ENCODE peak calls at places on chromosomes 7 and 10, in six cellular contexts. One of them, this sample, is unnamed.

GRCh38 chr7:28954446-28954845 is 3.7 kb downstream of the TRIL start:
- DNase-seq in H1: no peak
- DNase-seq in HepG2: no peak
- DNase-seq in GM12878: no peak
- DNase-seq in K562: no peak
- DNase-seq in GM12892: no peak
- DNase-seq in this sample: no peak

GRCh38 chr7:19090526-19090925 is 26.9 kb downstream of the TWIST1 start:
- DNase-seq in H1: no peak
- DNase-seq in HepG2: no peak
- DNase-seq in GM12878: no peak
- DNase-seq in K562: no peak
- DNase-seq in GM12892: no peak
- DNase-seq in this sample: no peak

GRCh38 chr7:106068538-106068961 is 43.6 kb downstream of the SYPL1 start:
- DNase-seq in H1: no peak
- DNase-seq in HepG2: no peak
- DNase-seq in GM12878: no peak
- DNase-seq in K562: no peak
- DNase-seq in GM12892: no peak
- DNase-seq in this sample: no peak

GRCh38 chr7:26202019-26202985 is 757 bp downstream of the CBX3 start:
- DNase-seq in H1: no peak
- DNase-seq in HepG2: no peak
- DNase-seq in GM12878: no peak
- DNase-seq in K562: peak
- DNase-seq in GM12892: peak
- DNase-seq in this sample: no peak

GRCh38 chr7:6057316-6058128 is 26.3 kb downstream of the ANKRD61 start:
- DNase-seq in H1: no peak
- DNase-seq in HepG2: peak
- DNase-seq in GM12878: no peak
- DNase-seq in K562: no peak
- DNase-seq in GM12892: no peak
- DNase-seq in this sample: no peak

GRCh38 chr7:132394283-132395003 is 181.8 kb downstream of the PLXNA4 start:
- DNase-seq in H1: no peak
- DNase-seq in HepG2: no peak
- DNase-seq in GM12878: no peak
- DNase-seq in K562: no peak
- DNase-seq in GM12892: no peak
- DNase-seq in this sample: no peak

GRCh38 chr10:114779803-114780609 is 41.6 kb upstream of the FHIP2A start:
- DNase-seq in H1: no peak
- DNase-seq in HepG2: peak
- DNase-seq in GM12878: no peak
- DNase-seq in K562: no peak
- DNase-seq in GM12892: no peak
- DNase-seq in this sample: no peak

GRCh38 chr10:85900060-85900459 is 466.5 kb downstream of the GRID1 start:
- DNase-seq in H1: no peak
- DNase-seq in HepG2: no peak
- DNase-seq in GM12878: no peak
- DNase-seq in K562: no peak
- DNase-seq in GM12892: no peak
- DNase-seq in this sample: no peak

GRCh38 chr10:114151486-114151885 is 22.5 kb downstream of the CCDC186 start:
- DNase-seq in H1: no peak
- DNase-seq in HepG2: peak
- DNase-seq in GM12878: no peak
- DNase-seq in K562: no peak
- DNase-seq in GM12892: no peak
- DNase-seq in this sample: no peak

GRCh38 chr10:50260791-50261281 is 9.5 kb upstream of the ASAH2 start:
- DNase-seq in H1: no peak
- DNase-seq in HepG2: peak
- DNase-seq in GM12878: peak
- DNase-seq in K562: no peak
- DNase-seq in GM12892: peak
- DNase-seq in this sample: peak

GRCh38 chr10:12597800-12598750 is 248.7 kb downstream of the CAMK1D start:
- DNase-seq in H1: no peak
- DNase-seq in HepG2: no peak
- DNase-seq in GM12878: no peak
- DNase-seq in K562: no peak
- DNase-seq in GM12892: no peak
- DNase-seq in this sample: no peak
- TF ChIP-seq POLR2AphosphoS5 in H1: no peak
- TF ChIP-seq POLR2AphosphoS5 in HepG2: no peak
- TF ChIP-seq POLR2AphosphoS5 in GM12878: no peak
- TF ChIP-seq POLR2AphosphoS5 in K562: no peak
- TF ChIP-seq POLR2AphosphoS5 in GM12892: no peak
- TF ChIP-seq POLR2AphosphoS5 in this sample: no peak

GRCh38 chr10:12348870-12349627 is at the start of gene CAMK1D:
- DNase-seq in H1: peak
- DNase-seq in HepG2: no peak
- DNase-seq in GM12878: no peak
- DNase-seq in K562: peak
- DNase-seq in GM12892: peak
- DNase-seq in this sample: peak
- TF ChIP-seq POLR2A in H1: no peak
- TF ChIP-seq POLR2A in HepG2: no peak
- TF ChIP-seq POLR2A in GM12878: peak
- TF ChIP-seq POLR2A in K562: no peak
- TF ChIP-seq POLR2A in GM12892: peak
- TF ChIP-seq POLR2A in this sample: peak

DNA sequence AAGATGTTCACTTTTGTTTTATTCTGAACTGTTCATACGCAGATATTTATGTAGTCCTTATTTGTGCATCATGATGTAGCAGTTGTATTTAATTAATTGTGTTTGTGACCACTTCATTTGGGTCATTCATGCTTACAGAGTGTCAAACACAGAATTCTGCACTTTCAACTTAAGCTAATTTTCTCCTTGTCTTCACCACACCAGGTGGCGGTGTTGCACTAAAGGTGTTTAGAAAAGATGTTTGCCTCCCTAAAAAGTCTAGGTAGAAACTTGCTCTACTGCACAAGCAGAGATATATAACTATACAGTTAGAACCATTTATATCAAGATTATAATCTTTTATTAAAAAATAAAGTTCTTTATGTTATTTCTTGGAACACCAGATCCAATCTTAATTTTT is 1.3 kb upstream of the TAS2R38 start:
- DNase-seq in H1: no peak
- DNase-seq in HepG2: peak
- DNase-seq in GM12878: no peak
- DNase-seq in K562: no peak
- DNase-seq in GM12892: no peak
- DNase-seq in this sample: no peak
- TF ChIP-seq TAF1 in H1: no peak
- TF ChIP-seq TAF1 in HepG2: no peak
- TF ChIP-seq TAF1 in GM12878: no peak
- TF ChIP-seq TAF1 in K562: no peak
- TF ChIP-seq TAF1 in GM12892: no peak
- TF ChIP-seq TAF1 in this sample: no peak

GRCh38 chr7:659306-659847 is 67.1 kb upstream of the DNAAF5 start:
- DNase-seq in H1: no peak
- DNase-seq in HepG2: no peak
- DNase-seq in GM12878: no peak
- DNase-seq in K562: no peak
- DNase-seq in GM12892: no peak
- DNase-seq in this sample: no peak

GRCh38 chr7:659996-660395 is 66.5 kb upstream of the DNAAF5 start:
- DNase-seq in H1: no peak
- DNase-seq in HepG2: no peak
- DNase-seq in GM12878: no peak
- DNase-seq in K562: no peak
- DNase-seq in GM12892: no peak
- DNase-seq in this sample: no peak

GRCh38 chr7:655758-656157 is 70.7 kb upstream of the DNAAF5 start:
- DNase-seq in H1: no peak
- DNase-seq in HepG2: no peak
- DNase-seq in GM12878: no peak
- DNase-seq in K562: no peak
- DNase-seq in GM12892: no peak
- DNase-seq in this sample: no peak

GRCh38 chr7:653829-654764 is 72.4 kb upstream of the DNAAF5 start:
- DNase-seq in H1: no peak
- DNase-seq in HepG2: no peak
- DNase-seq in GM12878: no peak
- DNase-seq in K562: no peak
- DNase-seq in GM12892: no peak
- DNase-seq in this sample: no peak

DNA sequence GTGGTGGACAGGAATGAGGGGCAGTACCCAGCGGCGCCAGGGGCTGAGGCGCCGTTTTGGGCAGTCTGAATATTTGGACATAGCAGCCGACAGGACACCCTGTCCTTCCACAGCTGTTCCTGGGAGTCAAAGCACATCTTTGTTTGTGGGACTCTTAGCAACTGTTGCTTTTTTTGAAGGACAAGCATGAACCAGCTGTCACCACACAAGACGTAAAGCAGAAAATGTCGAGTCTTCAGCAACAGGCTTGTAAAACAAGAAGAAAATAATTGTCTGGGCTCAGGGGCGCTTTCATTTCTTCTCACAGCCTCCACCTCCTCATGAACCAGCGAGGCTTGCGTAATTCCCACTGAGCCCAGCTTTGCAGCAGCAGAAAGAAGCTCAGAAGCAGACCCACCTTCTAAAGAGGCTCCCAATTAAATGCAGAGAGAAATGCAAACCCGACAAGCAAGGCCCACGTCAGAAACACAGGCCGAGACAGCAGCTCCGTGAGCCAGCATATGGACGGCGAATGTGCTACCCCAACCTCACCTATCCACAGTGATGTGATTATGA is 68.9 kb upstream of the DNAAF5 start:
- DNase-seq in H1: no peak
- DNase-seq in HepG2: no peak
- DNase-seq in GM12878: no peak
- DNase-seq in K562: no peak
- DNase-seq in GM12892: no peak
- DNase-seq in this sample: no peak
- TF ChIP-seq POLR2AphosphoS5 in H1: no peak
- TF ChIP-seq POLR2AphosphoS5 in HepG2: no peak
- TF ChIP-seq POLR2AphosphoS5 in GM12878: no peak
- TF ChIP-seq POLR2AphosphoS5 in K562: no peak
- TF ChIP-seq POLR2AphosphoS5 in GM12892: no peak
- TF ChIP-seq POLR2AphosphoS5 in this sample: no peak

GRCh38 chr10:79111427-79111826 is 42.7 kb downstream of the ZMIZ1 start:
- DNase-seq in H1: no peak
- DNase-seq in HepG2: peak
- DNase-seq in GM12878: no peak
- DNase-seq in K562: no peak
- DNase-seq in GM12892: no peak
- DNase-seq in this sample: no peak
- TF ChIP-seq POLR2A in H1: no peak
- TF ChIP-seq POLR2A in HepG2: no peak
- TF ChIP-seq POLR2A in GM12878: no peak
- TF ChIP-seq POLR2A in K562: no peak
- TF ChIP-seq POLR2A in GM12892: no peak
- TF ChIP-seq POLR2A in this sample: no peak

DNA sequence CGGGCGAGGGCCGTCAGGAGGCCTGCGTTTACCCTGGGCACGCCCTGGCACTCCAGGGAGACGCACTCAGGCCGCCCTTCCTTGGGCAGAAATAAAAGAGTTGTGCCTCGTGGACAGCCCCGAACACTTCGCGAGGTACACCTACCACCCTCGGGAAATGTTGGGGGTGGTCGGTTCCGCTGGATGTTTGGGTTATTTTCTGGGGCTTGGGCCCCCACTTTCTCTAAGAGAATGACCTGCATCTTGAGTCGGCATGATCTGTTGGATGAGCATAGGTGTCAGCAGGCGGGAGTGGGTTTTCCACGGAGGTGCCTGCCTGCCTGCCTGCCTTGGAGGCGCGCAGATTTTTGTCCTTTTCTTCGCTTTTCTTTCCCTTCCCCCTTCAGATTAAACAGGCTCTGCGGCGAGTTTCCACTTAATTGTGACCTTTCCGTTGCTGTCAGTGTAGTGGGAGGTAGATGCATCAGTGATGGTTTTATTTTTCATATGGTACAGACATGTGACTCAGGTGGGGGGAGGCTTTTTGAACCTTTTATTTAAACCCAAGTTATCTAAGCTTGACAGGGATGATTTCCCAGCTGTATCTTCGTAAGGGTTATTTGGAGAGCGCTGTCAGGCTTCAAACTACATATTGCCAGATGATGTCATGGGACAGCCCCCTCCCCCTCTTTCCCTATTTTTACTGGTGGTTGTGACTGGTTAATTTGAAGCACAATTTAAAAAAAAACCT is 659 bp downstream of the HECTD2 start:
- DNase-seq in H1: no peak
- DNase-seq in HepG2: no peak
- DNase-seq in GM12878: no peak
- DNase-seq in K562: peak
- DNase-seq in GM12892: no peak
- DNase-seq in this sample: no peak
- TF ChIP-seq TAF1 in H1: no peak
- TF ChIP-seq TAF1 in HepG2: no peak
- TF ChIP-seq TAF1 in GM12878: no peak
- TF ChIP-seq TAF1 in K562: no peak
- TF ChIP-seq TAF1 in GM12892: no peak
- TF ChIP-seq TAF1 in this sample: no peak

GRCh38 chr10:75396861-75397570 is 4.5 kb downstream of the ZNF503 start:
- DNase-seq in H1: no peak
- DNase-seq in HepG2: no peak
- DNase-seq in GM12878: no peak
- DNase-seq in K562: no peak
- DNase-seq in GM12892: no peak
- DNase-seq in this sample: no peak

GRCh38 chr10:75395955-75396860 is 5.4 kb downstream of the ZNF503 start:
- DNase-seq in H1: no peak
- DNase-seq in HepG2: no peak
- DNase-seq in GM12878: no peak
- DNase-seq in K562: no peak
- DNase-seq in GM12892: no peak
- DNase-seq in this sample: no peak

GRCh38 chr10:75392744-75393143 is 8.8 kb downstream of the ZNF503 start:
- DNase-seq in H1: no peak
- DNase-seq in HepG2: no peak
- DNase-seq in GM12878: no peak
- DNase-seq in K562: no peak
- DNase-seq in GM12892: no peak
- DNase-seq in this sample: no peak

GRCh38 chr10:75397571-75397921 is 4.0 kb downstream of the ZNF503 start:
- DNase-seq in H1: no peak
- DNase-seq in HepG2: no peak
- DNase-seq in GM12878: no peak
- DNase-seq in K562: no peak
- DNase-seq in GM12892: no peak
- DNase-seq in this sample: no peak

GRCh38 chr10:75395171-75395954 is 6.2 kb downstream of the ZNF503 start:
- DNase-seq in H1: no peak
- DNase-seq in HepG2: no peak
- DNase-seq in GM12878: no peak
- DNase-seq in K562: peak
- DNase-seq in GM12892: peak
- DNase-seq in this sample: peak
- TF ChIP-seq POLR2AphosphoS5 in H1: no peak
- TF ChIP-seq POLR2AphosphoS5 in HepG2: no peak
- TF ChIP-seq POLR2AphosphoS5 in GM12878: no peak
- TF ChIP-seq POLR2AphosphoS5 in K562: no peak
- TF ChIP-seq POLR2AphosphoS5 in GM12892: no peak
- TF ChIP-seq POLR2AphosphoS5 in this sample: no peak

GRCh38 chr10:71255817-71256660 is 43.7 kb downstream of the UNC5B start:
- DNase-seq in H1: no peak
- DNase-seq in HepG2: no peak
- DNase-seq in GM12878: no peak
- DNase-seq in K562: no peak
- DNase-seq in GM12892: no peak
- DNase-seq in this sample: no peak
- TF ChIP-seq POLR2A in H1: no peak
- TF ChIP-seq POLR2A in HepG2: no peak
- TF ChIP-seq POLR2A in GM12878: no peak
- TF ChIP-seq POLR2A in K562: no peak
- TF ChIP-seq POLR2A in GM12892: no peak
- TF ChIP-seq POLR2A in this sample: no peak

This sample was measured in GM12891.